ENCODE peak calls at places on chromosomes 3 and 15, in ten cellular contexts. O is foreskin fibroblast, N is sigmoid colon, Z is BJ, M is lower lobe of right lung, K is cardiac fibroblast, H is cardiac muscle cell, I is GM12864, L is fibroblast of lung, E is GM23338. W is an unnamed sample.
A peak's percentile ranks its signal among the peaks of the same experiment; 100 is the strongest.

GRCh38 chr15:40481671-40482070 is 10.9 kb downstream of the CHST14 start:
- DNase-seq in H (no peak), O (no peak), N (no peak), E (no peak), M (no peak), L (peak; percentile 1), I (no peak), K (no peak), Z (no peak), W (no peak)

GRCh38 chr3:171187706-171188290 is 161.3 kb upstream of the SLC2A2 start:
- DNase-seq in M (no peak), K (peak; percentile 69), H (peak; percentile 58), Z (no peak), O (peak; percentile 70), I (no peak), L (peak; percentile 28), N (no peak), E (peak; percentile 65), W (no peak)

GRCh38 chr3:115092220-115092791 is 54.8 kb downstream of the ZBTB20 start:
- DNase-seq in N (peak; percentile 84), M (peak; percentile 52), K (peak; percentile 78), Z (no peak), I (peak; percentile 29), E (peak; percentile 68), L (peak; percentile 62), H (peak; percentile 71), O (peak; percentile 84), W (no peak)

GRCh38 chr15:66642514-66642913 is 59.5 kb upstream of the SMAD6 start:
- DNase-seq in E (no peak), K (no peak), L (no peak), M (no peak), I (no peak), N (no peak), O (no peak), Z (no peak), H (no peak), W (no peak)

GRCh38 chr15:74723754-74724334 is 1.5 kb downstream of the CYP1A1 start:
- DNase-seq in K (peak; percentile 57), N (no peak), H (peak; percentile 78), Z (no peak), I (no peak), O (peak; percentile 58), L (peak; percentile 70), E (peak; percentile 93), M (no peak), W (no peak)

GRCh38 chr3:24264748-24265158 is 229.9 kb downstream of the THRB start:
- DNase-seq in L (peak; percentile 46), Z (no peak), M (no peak), E (peak; percentile 71), I (peak; percentile 8), O (peak; percentile 64), H (peak; percentile 48), K (peak; percentile 73), N (no peak), W (no peak)

GRCh38 chr3:135034291-135034768 is 239.3 kb downstream of the EPHB1 start:
- DNase-seq in K (no peak), Z (no peak), M (no peak), N (no peak), O (no peak), L (no peak), I (no peak), E (no peak), H (no peak), W (no peak)

GRCh38 chr15:69953816-69954215 is 143.9 kb downstream of the TLE3 start:
- DNase-seq in O (no peak), N (no peak), E (no peak), K (no peak), I (no peak), H (no peak), L (no peak), M (no peak), Z (no peak), W (no peak)

GRCh38 chr3:58176185-58176530 is 34.6 kb downstream of the DNASE1L3 start:
- DNase-seq in O (no peak), K (no peak), H (no peak), E (no peak), L (no peak), Z (no peak), N (no peak), I (no peak), M (no peak), W (no peak)

GRCh38 chr3:107999215-107999775 is 91.5 kb downstream of the CD47 start:
- DNase-seq in E (peak; percentile 44), L (peak; percentile 59), N (no peak), K (peak; percentile 39), Z (no peak), H (no peak), O (peak; percentile 64), I (no peak), M (peak; percentile 55), W (no peak)

GRCh38 chr15:99708563-99708962 is 24.7 kb downstream of the LYSMD4 start:
- DNase-seq in L (peak; percentile 91), M (peak; percentile 85), N (peak; percentile 91), I (no peak), H (no peak), Z (peak; percentile 68), K (peak; percentile 96), O (peak; percentile 97), E (no peak), W (no peak)

GRCh38 chr15:30859091-30859874 is 44.4 kb upstream of the FAN1 start:
- DNase-seq in Z (peak; percentile 9), M (no peak), H (peak; percentile 38), I (no peak), L (peak; percentile 16), O (peak; percentile 57), K (peak; percentile 62), E (peak; percentile 61), N (no peak), W (no peak)

DNA sequence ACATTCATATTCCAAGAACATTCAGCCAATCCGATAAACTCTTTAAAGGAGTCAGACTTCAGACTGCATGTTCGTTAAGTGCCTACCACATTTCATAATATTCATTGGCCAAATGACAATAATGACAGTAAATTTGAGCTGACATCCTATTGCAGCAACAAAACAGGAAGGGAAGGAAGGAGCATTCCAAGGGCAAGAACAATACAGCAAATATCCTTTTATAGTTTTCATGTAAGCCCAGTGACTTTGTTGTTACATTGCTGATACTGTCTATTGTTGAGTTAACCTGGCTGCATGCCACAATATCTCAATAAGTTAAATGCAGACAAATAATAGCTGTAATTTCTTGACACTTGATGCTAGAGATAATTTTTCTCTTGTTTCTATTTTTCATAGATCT is 16.4 kb upstream of the CBLB start:
- DNase-seq in L (no peak), N (no peak), Z (no peak), I (no peak), O (peak; percentile 17), H (no peak), E (no peak), M (no peak), K (peak; percentile 43), W (no peak)
- TF ChIP-seq CTCF in L (no peak), N (no peak), Z (no peak), I (no peak), O (no peak), H (no peak), E (no peak), M (no peak), K (no peak), W (no peak)

GRCh38 chr15:41999290-42000285 is 21.3 kb downstream of the PLA2G4E start:
- DNase-seq in N (no peak), I (no peak), K (no peak), E (no peak), M (no peak), H (no peak), L (no peak), O (no peak), Z (no peak), W (no peak)

GRCh38 chr15:41997845-41998244 is 23.0 kb downstream of the PLA2G4E start:
- DNase-seq in N (no peak), Z (no peak), E (no peak), M (no peak), O (no peak), I (no peak), K (no peak), H (no peak), L (no peak), W (no peak)

GRCh38 chr15:42002333-42002732 is 18.5 kb downstream of the PLA2G4E start:
- DNase-seq in I (no peak), N (no peak), H (no peak), L (no peak), O (no peak), Z (no peak), E (no peak), K (no peak), M (no peak), W (no peak)

GRCh38 chr15:41996921-41997592 is 23.8 kb downstream of the PLA2G4E start:
- DNase-seq in H (no peak), K (no peak), Z (no peak), I (no peak), M (no peak), L (no peak), E (no peak), O (no peak), N (no peak), W (no peak)

GRCh38 chr15:42001236-42001635 is 19.6 kb downstream of the PLA2G4E start:
- DNase-seq in M (no peak), E (no peak), N (no peak), H (no peak), Z (no peak), O (no peak), L (no peak), K (no peak), I (no peak), W (no peak)
- TF ChIP-seq CTCF in M (no peak), E (no peak), N (no peak), H (no peak), Z (no peak), O (no peak), L (no peak), K (no peak), I (no peak), W (no peak)

GRCh38 chr15:89127054-89127702 is 38.9 kb downstream of the ABHD2 start:
- DNase-seq in L (no peak), E (no peak), H (no peak), K (no peak), O (peak; percentile 39), N (no peak), Z (no peak), I (no peak), M (no peak), W (no peak)
- TF ChIP-seq CTCF in L (peak; percentile 19), E (peak; percentile 15), H (no peak), K (no peak), O (no peak), N (no peak), Z (no peak), I (no peak), M (no peak), W (no peak)

DNA sequence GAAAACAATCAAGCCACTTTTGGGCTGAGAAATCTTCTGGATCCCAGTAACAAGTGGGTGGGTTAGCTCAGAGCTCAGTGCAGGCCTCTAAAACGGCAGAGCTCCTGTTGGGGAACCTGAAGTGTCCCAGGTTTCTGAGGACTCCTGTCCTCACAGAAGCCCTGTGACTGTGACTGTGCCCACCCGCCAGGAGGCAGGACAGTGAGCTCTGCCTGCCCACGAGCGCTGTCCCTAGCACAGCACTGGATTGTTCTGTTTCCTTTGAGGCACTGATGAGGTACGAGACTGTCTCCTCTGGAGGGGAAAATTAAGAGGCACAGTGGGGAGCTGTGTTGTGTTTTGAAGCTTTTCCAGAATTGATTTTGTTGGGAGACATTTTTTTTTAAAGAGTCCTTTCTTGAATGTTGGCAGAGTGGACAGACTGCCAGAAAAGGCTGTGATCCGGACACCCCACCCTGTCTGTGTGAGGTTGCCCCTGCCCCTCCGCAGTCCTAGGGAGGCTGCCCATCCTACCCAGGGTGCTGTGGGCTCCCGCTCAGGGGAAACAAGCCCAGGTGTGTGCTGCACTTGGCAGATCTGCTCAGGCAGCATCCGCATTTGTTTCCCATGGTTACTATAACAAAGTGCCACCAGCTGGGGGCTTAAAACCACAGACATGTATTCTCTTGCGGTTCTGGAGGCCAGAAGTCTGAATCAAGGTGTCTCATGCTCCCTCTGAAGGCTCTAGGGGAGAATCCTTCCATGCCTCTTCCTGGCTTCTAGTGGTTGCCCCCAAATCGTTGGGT is 66.6 kb upstream of the LARS2 start:
- DNase-seq in I (no peak), E (no peak), L (peak; percentile 19), H (no peak), N (no peak), M (no peak), Z (no peak), K (no peak), O (no peak), W (no peak)
- TF ChIP-seq CTCF in I (no peak), E (no peak), L (no peak), H (no peak), N (no peak), M (no peak), Z (no peak), K (no peak), O (no peak), W (no peak)

W was measured in activated B cell treated with CpG ODN at 0.5 μM for 24 hours.